ENCODE peak calls at places on chromosome 2, in five cellular contexts. L is cardiac fibroblast, P is A549, X is MM.1S, T is fibroblast of mammary gland. H is an unnamed sample.

GRCh38 chr2:85794491-85795121 is 40.8 kb downstream of the ATOH8 start:
- DNase-seq in X (no peak), T (no peak), L (no peak), P (no peak), H (no peak)

GRCh38 chr2:206260427-206261012 is 13.9 kb upstream of the ZDBF2 start:
- DNase-seq in L (peak), P (peak), T (peak), X (peak), H (peak)

GRCh38 chr2:190181066-190181681 is 118.6 kb upstream of the MSTN start:
- DNase-seq in X (peak), L (peak), T (peak), P (peak), H (peak)

GRCh38 chr2:3617198-3617890 is 22.4 kb downstream of the COLEC11 start:
- DNase-seq in P (no peak), X (no peak), L (no peak), T (no peak), H (no peak)

GRCh38 chr2:111024496-111024895 is 96.2 kb upstream of the BCL2L11 start:
- DNase-seq in P (no peak), T (no peak), X (no peak), L (no peak), H (no peak)

GRCh38 chr2:193695367-193695766 is 1500.6 kb upstream of the TMEFF2 start:
- DNase-seq in X (peak), L (peak), T (peak), P (no peak), H (peak)

GRCh38 chr2:241223211-241224067 is 35.0 kb downstream of the ANO7 start:
- DNase-seq in L (peak), X (no peak), T (no peak), P (no peak), H (peak)

GRCh38 chr2:209425082-209426071 is 1.5 kb downstream of the MAP2 start:
- DNase-seq in L (peak), P (peak), T (peak), X (peak), H (peak)

GRCh38 chr2:145960479-145961163 is 1440.7 kb upstream of the ZEB2 start:
- DNase-seq in X (no peak), P (no peak), T (no peak), L (no peak), H (no peak)

GRCh38 chr2:145958611-145959010 is 1438.7 kb upstream of the ZEB2 start:
- DNase-seq in P (no peak), L (no peak), T (no peak), X (no peak), H (no peak)

GRCh38 chr2:145957929-145958328 is 1438.0 kb upstream of the ZEB2 start:
- DNase-seq in T (peak), P (no peak), X (peak), L (peak), H (peak)

GRCh38 chr2:145961846-145962245 is 1441.9 kb upstream of the ZEB2 start:
- DNase-seq in P (no peak), X (no peak), L (peak), T (peak), H (no peak)
- TF ChIP-seq CTCF in P (no peak), X (no peak), L (no peak), T (no peak), H (no peak)

GRCh38 chr2:10720306-10720705 is 1.1 kb upstream of the ATP6V1C2 start:
- DNase-seq in X (no peak), P (no peak), T (no peak), L (no peak), H (peak)
- H3K4me3 ChIP-seq in X (peak), P (no peak), T (no peak), L (no peak), H (no peak)

GRCh38 chr2:120528693-120529076 is 182.7 kb downstream of the INHBB start:
- DNase-seq in L (no peak), T (no peak), P (no peak), X (no peak), H (no peak)

GRCh38 chr2:120530781-120531180 is 184.8 kb downstream of the INHBB start:
- DNase-seq in T (no peak), X (no peak), P (no peak), L (no peak), H (no peak)

GRCh38 chr2:120531863-120532600 is 186.1 kb downstream of the INHBB start:
- DNase-seq in P (no peak), T (peak), X (no peak), L (peak), H (no peak)

GRCh38 chr2:120533625-120534024 is 187.7 kb downstream of the INHBB start:
- DNase-seq in L (no peak), P (no peak), T (no peak), X (no peak), H (no peak)

GRCh38 chr2:120531365-120531764 is 185.4 kb downstream of the INHBB start:
- DNase-seq in P (no peak), X (no peak), L (no peak), T (peak), H (no peak)
- TF ChIP-seq CTCF in P (no peak), X (no peak), L (no peak), T (no peak), H (no peak)

GRCh38 chr2:76120176-76120575 is 409.5 kb upstream of the GCFC2 start:
- DNase-seq in P (no peak), T (no peak), L (no peak), X (no peak), H (no peak)
- H3K4me3 ChIP-seq in P (no peak), T (no peak), L (no peak), X (no peak), H (no peak)

GRCh38 chr2:72952110-72952823 is 34.9 kb downstream of the EMX1 start:
- DNase-seq in T (no peak), P (no peak), X (no peak), L (no peak), H (no peak)
- TF ChIP-seq CTCF in T (peak), P (no peak), X (no peak), L (no peak), H (no peak)

GRCh38 chr2:218995561-218995960 is 2.3 kb upstream of the CRYBA2 start:
- DNase-seq in X (no peak), L (no peak), P (no peak), T (no peak), H (no peak)
- H3K4me3 ChIP-seq in X (no peak), L (no peak), P (peak), T (no peak), H (no peak)